ENCODE peak calls at places on chromosomes 11 and 22, in eight cellular contexts. One of them, this sample, is unnamed.

GRCh38 chr22:23305922-23306374 is 125.6 kb downstream of the BCR start:
- DNase-seq in Peyer's patch: no peak
- DNase-seq in CD8-positive, alpha-beta T cell: no peak
- DNase-seq in HCT116: no peak
- DNase-seq in AG09319: no peak
- DNase-seq in Calu3: no peak
- DNase-seq in bronchial epithelial cell: no peak
- DNase-seq in cardiac fibroblast: peak
- DNase-seq in this sample: no peak

GRCh38 chr11:125108469-125108868 is 3.0 kb downstream of the TMEM218 start:
- DNase-seq in bronchial epithelial cell: no peak
- DNase-seq in HCT116: no peak
- DNase-seq in cardiac fibroblast: no peak
- DNase-seq in Peyer's patch: no peak
- DNase-seq in AG09319: no peak
- DNase-seq in Calu3: no peak
- DNase-seq in CD8-positive, alpha-beta T cell: no peak
- DNase-seq in this sample: no peak

GRCh38 chr22:19523240-19524169 is 705 bp downstream of the CLDN5 start:
- DNase-seq in Peyer's patch: no peak
- DNase-seq in HCT116: no peak
- DNase-seq in Calu3: no peak
- DNase-seq in bronchial epithelial cell: no peak
- DNase-seq in cardiac fibroblast: peak
- DNase-seq in AG09319: no peak
- DNase-seq in CD8-positive, alpha-beta T cell: no peak
- DNase-seq in this sample: peak

GRCh38 chr22:37752189-37753061 is 55.3 kb upstream of the GCAT start:
- DNase-seq in bronchial epithelial cell: peak
- DNase-seq in cardiac fibroblast: peak
- DNase-seq in HCT116: peak
- DNase-seq in CD8-positive, alpha-beta T cell: no peak
- DNase-seq in AG09319: peak
- DNase-seq in Peyer's patch: peak
- DNase-seq in Calu3: peak
- DNase-seq in this sample: no peak

GRCh38 chr11:69874178-69874983 is 55.2 kb upstream of the FGF3 start:
- DNase-seq in CD8-positive, alpha-beta T cell: no peak
- DNase-seq in Calu3: no peak
- DNase-seq in HCT116: no peak
- DNase-seq in Peyer's patch: peak
- DNase-seq in AG09319: no peak
- DNase-seq in cardiac fibroblast: no peak
- DNase-seq in bronchial epithelial cell: no peak
- DNase-seq in this sample: no peak

GRCh38 chr11:74949748-74950127 is 672 bp downstream of the SPCS2 start:
- DNase-seq in cardiac fibroblast: peak
- DNase-seq in Calu3: no peak
- DNase-seq in Peyer's patch: no peak
- DNase-seq in bronchial epithelial cell: no peak
- DNase-seq in HCT116: no peak
- DNase-seq in CD8-positive, alpha-beta T cell: no peak
- DNase-seq in AG09319: no peak
- DNase-seq in this sample: no peak

GRCh38 chr11:96023311-96023710 is 99.4 kb upstream of the MTMR2 start:
- DNase-seq in Calu3: no peak
- DNase-seq in cardiac fibroblast: no peak
- DNase-seq in AG09319: no peak
- DNase-seq in CD8-positive, alpha-beta T cell: no peak
- DNase-seq in Peyer's patch: no peak
- DNase-seq in bronchial epithelial cell: no peak
- DNase-seq in HCT116: no peak
- DNase-seq in this sample: no peak

GRCh38 chr11:82960000-82960778 is 58.7 kb downstream of the DDIAS start:
- DNase-seq in Peyer's patch: no peak
- DNase-seq in AG09319: no peak
- DNase-seq in Calu3: no peak
- DNase-seq in cardiac fibroblast: no peak
- DNase-seq in bronchial epithelial cell: no peak
- DNase-seq in CD8-positive, alpha-beta T cell: peak
- DNase-seq in HCT116: no peak
- DNase-seq in this sample: no peak

GRCh38 chr11:36019722-36020121 is 75.9 kb downstream of the LDLRAD3 start:
- DNase-seq in CD8-positive, alpha-beta T cell: no peak
- DNase-seq in AG09319: no peak
- DNase-seq in Peyer's patch: no peak
- DNase-seq in bronchial epithelial cell: peak
- DNase-seq in HCT116: no peak
- DNase-seq in Calu3: no peak
- DNase-seq in cardiac fibroblast: no peak
- DNase-seq in this sample: no peak

GRCh38 chr11:75471134-75471943 is 38.3 kb upstream of the KLHL35 start:
- DNase-seq in Peyer's patch: peak
- DNase-seq in CD8-positive, alpha-beta T cell: no peak
- DNase-seq in AG09319: no peak
- DNase-seq in bronchial epithelial cell: no peak
- DNase-seq in Calu3: no peak
- DNase-seq in cardiac fibroblast: no peak
- DNase-seq in HCT116: no peak
- DNase-seq in this sample: no peak

GRCh38 chr22:39746600-39747262 is 146.8 kb downstream of the ENTHD1 start:
- DNase-seq in Peyer's patch: no peak
- DNase-seq in Calu3: no peak
- DNase-seq in HCT116: no peak
- DNase-seq in AG09319: no peak
- DNase-seq in bronchial epithelial cell: no peak
- DNase-seq in cardiac fibroblast: no peak
- DNase-seq in CD8-positive, alpha-beta T cell: no peak
- DNase-seq in this sample: no peak

GRCh38 chr11:74278721-74279148 is 32.7 kb downstream of the P4HA3 start:
- DNase-seq in cardiac fibroblast: peak
- DNase-seq in bronchial epithelial cell: peak
- DNase-seq in CD8-positive, alpha-beta T cell: no peak
- DNase-seq in AG09319: peak
- DNase-seq in HCT116: no peak
- DNase-seq in Peyer's patch: no peak
- DNase-seq in Calu3: no peak
- DNase-seq in this sample: no peak

GRCh38 chr11:121514998-121515671 is 62.4 kb upstream of the SORL1-AS1 start:
- DNase-seq in bronchial epithelial cell: no peak
- DNase-seq in HCT116: no peak
- DNase-seq in Calu3: no peak
- DNase-seq in Peyer's patch: no peak
- DNase-seq in cardiac fibroblast: no peak
- DNase-seq in AG09319: no peak
- DNase-seq in CD8-positive, alpha-beta T cell: no peak
- DNase-seq in this sample: peak

GRCh38 chr11:77503006-77503405 is 29.1 kb upstream of the PAK1 start:
- DNase-seq in bronchial epithelial cell: no peak
- DNase-seq in Calu3: no peak
- DNase-seq in cardiac fibroblast: peak
- DNase-seq in AG09319: no peak
- DNase-seq in HCT116: no peak
- DNase-seq in Peyer's patch: no peak
- DNase-seq in CD8-positive, alpha-beta T cell: no peak
- DNase-seq in this sample: no peak

GRCh38 chr11:68582416-68583046 is 101.8 kb upstream of the GAL start:
- DNase-seq in cardiac fibroblast: no peak
- DNase-seq in HCT116: no peak
- DNase-seq in CD8-positive, alpha-beta T cell: no peak
- DNase-seq in bronchial epithelial cell: no peak
- DNase-seq in Calu3: peak
- DNase-seq in Peyer's patch: no peak
- DNase-seq in AG09319: no peak
- DNase-seq in this sample: no peak

GRCh38 chr22:26072611-26073010 is 96.7 kb upstream of the SEZ6L start:
- DNase-seq in Calu3: no peak
- DNase-seq in cardiac fibroblast: no peak
- DNase-seq in bronchial epithelial cell: no peak
- DNase-seq in CD8-positive, alpha-beta T cell: no peak
- DNase-seq in HCT116: no peak
- DNase-seq in Peyer's patch: no peak
- DNase-seq in AG09319: no peak
- DNase-seq in this sample: no peak

GRCh38 chr11:14358729-14359439 is at the start of gene RRAS2:
- DNase-seq in cardiac fibroblast: peak
- DNase-seq in HCT116: peak
- DNase-seq in Peyer's patch: peak
- DNase-seq in Calu3: peak
- DNase-seq in bronchial epithelial cell: peak
- DNase-seq in CD8-positive, alpha-beta T cell: peak
- DNase-seq in AG09319: no peak
- DNase-seq in this sample: peak

GRCh38 chr22:26479043-26479791 is 4.4 kb downstream of the HPS4 start:
- DNase-seq in Calu3: no peak
- DNase-seq in CD8-positive, alpha-beta T cell: no peak
- DNase-seq in HCT116: no peak
- DNase-seq in cardiac fibroblast: no peak
- DNase-seq in Peyer's patch: no peak
- DNase-seq in bronchial epithelial cell: no peak
- DNase-seq in AG09319: no peak
- DNase-seq in this sample: no peak

GRCh38 chr22:31653944-31654343 is 8.1 kb downstream of the PISD start:
- DNase-seq in Peyer's patch: no peak
- DNase-seq in CD8-positive, alpha-beta T cell: no peak
- DNase-seq in bronchial epithelial cell: no peak
- DNase-seq in cardiac fibroblast: no peak
- DNase-seq in Calu3: no peak
- DNase-seq in AG09319: no peak
- DNase-seq in HCT116: no peak
- DNase-seq in this sample: no peak

GRCh38 chr22:19911540-19912235 is 29.9 kb upstream of the COMT start:
- DNase-seq in AG09319: no peak
- DNase-seq in Peyer's patch: no peak
- DNase-seq in Calu3: no peak
- DNase-seq in CD8-positive, alpha-beta T cell: no peak
- DNase-seq in cardiac fibroblast: no peak
- DNase-seq in HCT116: no peak
- DNase-seq in bronchial epithelial cell: no peak
- DNase-seq in this sample: no peak

GRCh38 chr11:108733479-108734116 is 68.7 kb downstream of the DDX10 start:
- DNase-seq in HCT116: no peak
- DNase-seq in AG09319: no peak
- DNase-seq in Peyer's patch: no peak
- DNase-seq in CD8-positive, alpha-beta T cell: no peak
- DNase-seq in bronchial epithelial cell: peak
- DNase-seq in cardiac fibroblast: peak
- DNase-seq in Calu3: no peak
- DNase-seq in this sample: no peak

GRCh38 chr22:17788528-17789378 is 14.5 kb upstream of the BID start:
- DNase-seq in AG09319: no peak
- DNase-seq in Peyer's patch: no peak
- DNase-seq in cardiac fibroblast: no peak
- DNase-seq in HCT116: no peak
- DNase-seq in CD8-positive, alpha-beta T cell: no peak
- DNase-seq in Calu3: no peak
- DNase-seq in bronchial epithelial cell: no peak
- DNase-seq in this sample: no peak
- TF ChIP-seq CTCF in AG09319: no peak
- TF ChIP-seq CTCF in Peyer's patch: no peak
- TF ChIP-seq CTCF in cardiac fibroblast: no peak
- TF ChIP-seq CTCF in HCT116: no peak
- TF ChIP-seq CTCF in CD8-positive, alpha-beta T cell: no peak
- TF ChIP-seq CTCF in Calu3: no peak
- TF ChIP-seq CTCF in bronchial epithelial cell: no peak
- TF ChIP-seq CTCF in this sample: no peak

GRCh38 chr11:47373876-47374820 is 4.2 kb downstream of the SPI1 start:
- DNase-seq in Peyer's patch: peak
- DNase-seq in Calu3: peak
- DNase-seq in AG09319: peak
- DNase-seq in HCT116: peak
- DNase-seq in CD8-positive, alpha-beta T cell: peak
- DNase-seq in cardiac fibroblast: peak
- DNase-seq in bronchial epithelial cell: peak
- DNase-seq in this sample: peak
- TF ChIP-seq CTCF in Peyer's patch: peak
- TF ChIP-seq CTCF in Calu3: peak
- TF ChIP-seq CTCF in AG09319: peak
- TF ChIP-seq CTCF in HCT116: peak
- TF ChIP-seq CTCF in CD8-positive, alpha-beta T cell: peak
- TF ChIP-seq CTCF in cardiac fibroblast: peak
- TF ChIP-seq CTCF in bronchial epithelial cell: peak
- TF ChIP-seq CTCF in this sample: peak

GRCh38 chr22:45344339-45344738 is 34.6 kb downstream of the FAM118A start:
- DNase-seq in AG09319: no peak
- DNase-seq in Calu3: no peak
- DNase-seq in CD8-positive, alpha-beta T cell: no peak
- DNase-seq in bronchial epithelial cell: peak
- DNase-seq in HCT116: no peak
- DNase-seq in cardiac fibroblast: no peak
- DNase-seq in Peyer's patch: no peak
- DNase-seq in this sample: peak
- TF ChIP-seq CTCF in AG09319: no peak
- TF ChIP-seq CTCF in Calu3: no peak
- TF ChIP-seq CTCF in CD8-positive, alpha-beta T cell: no peak
- TF ChIP-seq CTCF in bronchial epithelial cell: peak
- TF ChIP-seq CTCF in HCT116: no peak
- TF ChIP-seq CTCF in cardiac fibroblast: no peak
- TF ChIP-seq CTCF in Peyer's patch: no peak
- TF ChIP-seq CTCF in this sample: no peak

GRCh38 chr11:11211186-11211585 is 141.9 kb downstream of the CSNK2A3 start:
- DNase-seq in HCT116: no peak
- DNase-seq in AG09319: no peak
- DNase-seq in Peyer's patch: no peak
- DNase-seq in bronchial epithelial cell: peak
- DNase-seq in CD8-positive, alpha-beta T cell: no peak
- DNase-seq in cardiac fibroblast: no peak
- DNase-seq in Calu3: no peak
- DNase-seq in this sample: no peak

GRCh38 chr11:11208994-11209393 is 144.1 kb downstream of the CSNK2A3 start:
- DNase-seq in cardiac fibroblast: no peak
- DNase-seq in AG09319: no peak
- DNase-seq in Calu3: no peak
- DNase-seq in Peyer's patch: no peak
- DNase-seq in bronchial epithelial cell: no peak
- DNase-seq in HCT116: no peak
- DNase-seq in CD8-positive, alpha-beta T cell: no peak
- DNase-seq in this sample: no peak

GRCh38 chr11:11206457-11206856 is 146.6 kb downstream of the CSNK2A3 start:
- DNase-seq in Calu3: no peak
- DNase-seq in AG09319: no peak
- DNase-seq in CD8-positive, alpha-beta T cell: no peak
- DNase-seq in HCT116: no peak
- DNase-seq in Peyer's patch: no peak
- DNase-seq in bronchial epithelial cell: no peak
- DNase-seq in cardiac fibroblast: no peak
- DNase-seq in this sample: no peak

GRCh38 chr11:11209967-11210366 is 143.1 kb downstream of the CSNK2A3 start:
- DNase-seq in CD8-positive, alpha-beta T cell: no peak
- DNase-seq in Peyer's patch: no peak
- DNase-seq in HCT116: no peak
- DNase-seq in AG09319: no peak
- DNase-seq in bronchial epithelial cell: no peak
- DNase-seq in cardiac fibroblast: no peak
- DNase-seq in Calu3: no peak
- DNase-seq in this sample: no peak

DNA sequence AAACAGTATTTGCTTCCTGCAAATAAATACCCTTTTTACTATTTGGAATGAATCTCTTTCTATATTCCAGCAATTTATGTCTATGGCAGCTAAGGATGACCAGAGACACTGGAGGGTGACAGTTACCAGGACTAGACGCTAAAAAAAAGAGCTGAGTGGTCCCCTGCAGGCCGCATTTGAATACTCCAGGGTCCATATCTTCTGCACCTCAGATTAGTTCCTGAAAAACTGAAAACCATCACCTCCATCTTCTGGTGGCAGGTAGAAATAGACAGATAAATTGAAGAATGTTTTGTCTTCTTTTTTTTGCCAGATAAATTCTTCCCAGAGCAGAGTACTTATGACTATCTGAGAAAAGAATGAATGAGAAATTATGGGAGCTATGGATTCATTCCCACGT is 145.6 kb downstream of the CSNK2A3 start:
- DNase-seq in Calu3: no peak
- DNase-seq in HCT116: no peak
- DNase-seq in AG09319: no peak
- DNase-seq in CD8-positive, alpha-beta T cell: no peak
- DNase-seq in bronchial epithelial cell: no peak
- DNase-seq in cardiac fibroblast: no peak
- DNase-seq in Peyer's patch: no peak
- DNase-seq in this sample: no peak
- TF ChIP-seq CTCF in Calu3: no peak
- TF ChIP-seq CTCF in HCT116: peak
- TF ChIP-seq CTCF in AG09319: no peak
- TF ChIP-seq CTCF in CD8-positive, alpha-beta T cell: no peak
- TF ChIP-seq CTCF in bronchial epithelial cell: no peak
- TF ChIP-seq CTCF in cardiac fibroblast: no peak
- TF ChIP-seq CTCF in Peyer's patch: no peak
- TF ChIP-seq CTCF in this sample: no peak